ENCODE peak calls at places on chromosomes 3 and 15, in six cellular contexts. One of them, this sample, is unnamed.

GRCh38 chr3:189276481-189277190 is 104.9 kb downstream of the TPRG1 start:
- DNase-seq in Right ventricle myocardium superior: no peak
- DNase-seq in tibial nerve: peak; percentile 34
- DNase-seq in stimulated activated CD4-positive, alpha-beta T cell treated with anti-CD3 and anti-CD28 coated beads, TNF-alpha, amount 100 ng/mL, for 1 hour: no peak
- DNase-seq in CD8-positive, alpha-beta memory T cell: no peak
- DNase-seq in mucosa of gallbladder: no peak
- DNase-seq in this sample: peak; percentile 88

GRCh38 chr15:63402498-63403253 is 21.0 kb upstream of the CA12 start:
- DNase-seq in mucosa of gallbladder: no peak
- DNase-seq in tibial nerve: peak; percentile 18
- DNase-seq in stimulated activated CD4-positive, alpha-beta T cell treated with anti-CD3 and anti-CD28 coated beads, TNF-alpha, amount 100 ng/mL, for 1 hour: no peak
- DNase-seq in Right ventricle myocardium superior: no peak
- DNase-seq in CD8-positive, alpha-beta memory T cell: no peak
- DNase-seq in this sample: peak; percentile 65

GRCh38 chr15:69729167-69729748 is 276.6 kb downstream of the RPLP1 start:
- DNase-seq in Right ventricle myocardium superior: peak; percentile 58
- DNase-seq in mucosa of gallbladder: peak; percentile 40
- DNase-seq in CD8-positive, alpha-beta memory T cell: peak; percentile 71
- DNase-seq in tibial nerve: peak; percentile 49
- DNase-seq in stimulated activated CD4-positive, alpha-beta T cell treated with anti-CD3 and anti-CD28 coated beads, TNF-alpha, amount 100 ng/mL, for 1 hour: peak; percentile 30
- DNase-seq in this sample: no peak

GRCh38 chr3:108322352-108322751 is 26.0 kb downstream of the HHLA2 start:
- DNase-seq in stimulated activated CD4-positive, alpha-beta T cell treated with anti-CD3 and anti-CD28 coated beads, TNF-alpha, amount 100 ng/mL, for 1 hour: no peak
- DNase-seq in Right ventricle myocardium superior: no peak
- DNase-seq in mucosa of gallbladder: no peak
- DNase-seq in tibial nerve: no peak
- DNase-seq in CD8-positive, alpha-beta memory T cell: no peak
- DNase-seq in this sample: no peak

GRCh38 chr15:34578283-34578674 is 5.2 kb downstream of the GOLGA8B start:
- DNase-seq in mucosa of gallbladder: no peak
- DNase-seq in CD8-positive, alpha-beta memory T cell: no peak
- DNase-seq in tibial nerve: no peak
- DNase-seq in Right ventricle myocardium superior: no peak
- DNase-seq in stimulated activated CD4-positive, alpha-beta T cell treated with anti-CD3 and anti-CD28 coated beads, TNF-alpha, amount 100 ng/mL, for 1 hour: no peak
- DNase-seq in this sample: no peak

GRCh38 chr3:58824285-58824684 is 157.7 kb upstream of the FAM3D start:
- DNase-seq in Right ventricle myocardium superior: peak; percentile 42
- DNase-seq in stimulated activated CD4-positive, alpha-beta T cell treated with anti-CD3 and anti-CD28 coated beads, TNF-alpha, amount 100 ng/mL, for 1 hour: no peak
- DNase-seq in CD8-positive, alpha-beta memory T cell: no peak
- DNase-seq in mucosa of gallbladder: peak; percentile 13
- DNase-seq in tibial nerve: peak; percentile 38
- DNase-seq in this sample: peak; percentile 68

GRCh38 chr15:81088496-81088895 is 45.6 kb upstream of the CFAP161 start:
- DNase-seq in mucosa of gallbladder: no peak
- DNase-seq in tibial nerve: no peak
- DNase-seq in CD8-positive, alpha-beta memory T cell: no peak
- DNase-seq in Right ventricle myocardium superior: no peak
- DNase-seq in stimulated activated CD4-positive, alpha-beta T cell treated with anti-CD3 and anti-CD28 coated beads, TNF-alpha, amount 100 ng/mL, for 1 hour: no peak
- DNase-seq in this sample: no peak

GRCh38 chr15:66882251-66883020 is 180.4 kb downstream of the SMAD6 start:
- DNase-seq in CD8-positive, alpha-beta memory T cell: no peak
- DNase-seq in stimulated activated CD4-positive, alpha-beta T cell treated with anti-CD3 and anti-CD28 coated beads, TNF-alpha, amount 100 ng/mL, for 1 hour: no peak
- DNase-seq in mucosa of gallbladder: no peak
- DNase-seq in tibial nerve: peak; percentile 3
- DNase-seq in Right ventricle myocardium superior: peak; percentile 62
- DNase-seq in this sample: peak; percentile 56

GRCh38 chr3:188286087-188286513 is 132.1 kb downstream of the LPP start:
- DNase-seq in tibial nerve: peak; percentile 69
- DNase-seq in mucosa of gallbladder: no peak
- DNase-seq in Right ventricle myocardium superior: no peak
- DNase-seq in stimulated activated CD4-positive, alpha-beta T cell treated with anti-CD3 and anti-CD28 coated beads, TNF-alpha, amount 100 ng/mL, for 1 hour: no peak
- DNase-seq in CD8-positive, alpha-beta memory T cell: no peak
- DNase-seq in this sample: peak; percentile 98

GRCh38 chr15:66936115-66936863 is 129.1 kb upstream of the SMAD3 start:
- DNase-seq in tibial nerve: peak; percentile 32
- DNase-seq in stimulated activated CD4-positive, alpha-beta T cell treated with anti-CD3 and anti-CD28 coated beads, TNF-alpha, amount 100 ng/mL, for 1 hour: no peak
- DNase-seq in mucosa of gallbladder: no peak
- DNase-seq in Right ventricle myocardium superior: peak; percentile 78
- DNase-seq in CD8-positive, alpha-beta memory T cell: no peak
- DNase-seq in this sample: peak; percentile 13

GRCh38 chr15:69298697-69299441 is at the start of gene PAQR5:
- DNase-seq in CD8-positive, alpha-beta memory T cell: no peak
- DNase-seq in Right ventricle myocardium superior: peak; percentile 55
- DNase-seq in mucosa of gallbladder: peak; percentile 46
- DNase-seq in tibial nerve: no peak
- DNase-seq in stimulated activated CD4-positive, alpha-beta T cell treated with anti-CD3 and anti-CD28 coated beads, TNF-alpha, amount 100 ng/mL, for 1 hour: no peak
- DNase-seq in this sample: no peak

GRCh38 chr3:11560746-11561145 is 83.0 kb downstream of the VGLL4 start:
- DNase-seq in tibial nerve: no peak
- DNase-seq in CD8-positive, alpha-beta memory T cell: no peak
- DNase-seq in stimulated activated CD4-positive, alpha-beta T cell treated with anti-CD3 and anti-CD28 coated beads, TNF-alpha, amount 100 ng/mL, for 1 hour: no peak
- DNase-seq in Right ventricle myocardium superior: peak; percentile 39
- DNase-seq in mucosa of gallbladder: no peak
- DNase-seq in this sample: no peak

GRCh38 chr3:78757734-78758133 is 1010.1 kb downstream of the ROBO1 start:
- DNase-seq in CD8-positive, alpha-beta memory T cell: no peak
- DNase-seq in stimulated activated CD4-positive, alpha-beta T cell treated with anti-CD3 and anti-CD28 coated beads, TNF-alpha, amount 100 ng/mL, for 1 hour: no peak
- DNase-seq in tibial nerve: no peak
- DNase-seq in Right ventricle myocardium superior: no peak
- DNase-seq in mucosa of gallbladder: no peak
- DNase-seq in this sample: no peak

GRCh38 chr3:141242035-141242721 is 10.6 kb downstream of the PXYLP1 start:
- DNase-seq in Right ventricle myocardium superior: no peak
- DNase-seq in CD8-positive, alpha-beta memory T cell: no peak
- DNase-seq in tibial nerve: no peak
- DNase-seq in stimulated activated CD4-positive, alpha-beta T cell treated with anti-CD3 and anti-CD28 coated beads, TNF-alpha, amount 100 ng/mL, for 1 hour: no peak
- DNase-seq in mucosa of gallbladder: no peak
- DNase-seq in this sample: no peak

GRCh38 chr3:10778492-10779292 is 37.3 kb upstream of the SLC6A11 start:
- DNase-seq in mucosa of gallbladder: no peak
- DNase-seq in tibial nerve: no peak
- DNase-seq in Right ventricle myocardium superior: no peak
- DNase-seq in stimulated activated CD4-positive, alpha-beta T cell treated with anti-CD3 and anti-CD28 coated beads, TNF-alpha, amount 100 ng/mL, for 1 hour: no peak
- DNase-seq in CD8-positive, alpha-beta memory T cell: no peak
- DNase-seq in this sample: no peak

GRCh38 chr3:112121577-112122547 is 11.2 kb downstream of the GCSAM start:
- DNase-seq in mucosa of gallbladder: no peak
- DNase-seq in tibial nerve: no peak
- DNase-seq in Right ventricle myocardium superior: no peak
- DNase-seq in stimulated activated CD4-positive, alpha-beta T cell treated with anti-CD3 and anti-CD28 coated beads, TNF-alpha, amount 100 ng/mL, for 1 hour: no peak
- DNase-seq in CD8-positive, alpha-beta memory T cell: no peak
- DNase-seq in this sample: no peak

GRCh38 chr3:42652611-42653302 is 740 bp upstream of the ZBTB47 start:
- DNase-seq in stimulated activated CD4-positive, alpha-beta T cell treated with anti-CD3 and anti-CD28 coated beads, TNF-alpha, amount 100 ng/mL, for 1 hour: no peak
- DNase-seq in tibial nerve: peak; percentile 57
- DNase-seq in CD8-positive, alpha-beta memory T cell: no peak
- DNase-seq in Right ventricle myocardium superior: peak; percentile 80
- DNase-seq in mucosa of gallbladder: peak; percentile 68
- DNase-seq in this sample: peak; percentile 84

GRCh38 chr3:108472011-108472591 is 38.3 kb downstream of the MYH15 start:
- DNase-seq in stimulated activated CD4-positive, alpha-beta T cell treated with anti-CD3 and anti-CD28 coated beads, TNF-alpha, amount 100 ng/mL, for 1 hour: no peak
- DNase-seq in mucosa of gallbladder: no peak
- DNase-seq in CD8-positive, alpha-beta memory T cell: no peak
- DNase-seq in Right ventricle myocardium superior: no peak
- DNase-seq in tibial nerve: no peak
- DNase-seq in this sample: peak; percentile 92

GRCh38 chr3:186400677-186401076 is 38.6 kb upstream of the DGKG start:
- DNase-seq in Right ventricle myocardium superior: no peak
- DNase-seq in stimulated activated CD4-positive, alpha-beta T cell treated with anti-CD3 and anti-CD28 coated beads, TNF-alpha, amount 100 ng/mL, for 1 hour: no peak
- DNase-seq in CD8-positive, alpha-beta memory T cell: no peak
- DNase-seq in tibial nerve: no peak
- DNase-seq in mucosa of gallbladder: no peak
- DNase-seq in this sample: no peak

GRCh38 chr3:156135921-156136655 is 15.7 kb downstream of the KCNAB1 start:
- DNase-seq in mucosa of gallbladder: no peak
- DNase-seq in tibial nerve: no peak
- DNase-seq in Right ventricle myocardium superior: no peak
- DNase-seq in stimulated activated CD4-positive, alpha-beta T cell treated with anti-CD3 and anti-CD28 coated beads, TNF-alpha, amount 100 ng/mL, for 1 hour: no peak
- DNase-seq in CD8-positive, alpha-beta memory T cell: no peak
- DNase-seq in this sample: no peak

GRCh38 chr3:19901918-19902317 is 32.1 kb downstream of the EFHB start:
- DNase-seq in CD8-positive, alpha-beta memory T cell: no peak
- DNase-seq in mucosa of gallbladder: peak; percentile 61
- DNase-seq in tibial nerve: no peak
- DNase-seq in Right ventricle myocardium superior: no peak
- DNase-seq in stimulated activated CD4-positive, alpha-beta T cell treated with anti-CD3 and anti-CD28 coated beads, TNF-alpha, amount 100 ng/mL, for 1 hour: no peak
- DNase-seq in this sample: no peak

GRCh38 chr3:48408823-48409281 is 21.0 kb downstream of the PLXNB1 start:
- DNase-seq in CD8-positive, alpha-beta memory T cell: peak; percentile 0
- DNase-seq in mucosa of gallbladder: peak; percentile 8
- DNase-seq in stimulated activated CD4-positive, alpha-beta T cell treated with anti-CD3 and anti-CD28 coated beads, TNF-alpha, amount 100 ng/mL, for 1 hour: no peak
- DNase-seq in tibial nerve: peak; percentile 4
- DNase-seq in Right ventricle myocardium superior: no peak
- DNase-seq in this sample: no peak

GRCh38 chr15:27238209-27238608 is 267.2 kb downstream of the GABRG3 start:
- DNase-seq in tibial nerve: no peak
- DNase-seq in CD8-positive, alpha-beta memory T cell: no peak
- DNase-seq in stimulated activated CD4-positive, alpha-beta T cell treated with anti-CD3 and anti-CD28 coated beads, TNF-alpha, amount 100 ng/mL, for 1 hour: no peak
- DNase-seq in Right ventricle myocardium superior: no peak
- DNase-seq in mucosa of gallbladder: no peak
- DNase-seq in this sample: no peak

This sample was measured in astrocyte of the spinal cord.